ENCODE peak calls at places on chromosomes 4 and X, in six cellular contexts. D is epithelial cell of esophagus; W is CD4-positive, alpha-beta T cell; J is AG09309; R is activated B cell treated with CpG ODN at 0.5 μM for 24 hours; H is fibroblast of lung. U is an unnamed sample.

GRCh38 chr4:3712936-3713335 is 53.2 kb upstream of the ADRA2C start:
- DNase-seq in D (no peak), W (no peak), J (no peak), R (no peak), H (no peak), U (no peak)

GRCh38 chrX:2897311-2897689 is 31.8 kb downstream of the ARSD start:
- DNase-seq in D (no peak), W (no peak), J (no peak), R (no peak), H (no peak), U (no peak)

GRCh38 chr4:8165374-8165896 is 6.8 kb upstream of the ABLIM2 start:
- DNase-seq in D (no peak), W (no peak), J (no peak), R (no peak), H (no peak), U (no peak)

GRCh38 chr4:168449740-168450442 is 30.4 kb downstream of the DDX60L start:
- DNase-seq in D (peak), W (no peak), J (peak), R (no peak), H (peak), U (no peak)

GRCh38 chr4:168731706-168732414 is 235.0 kb downstream of the PALLD start:
- DNase-seq in D (no peak), W (no peak), J (no peak), R (no peak), H (peak), U (no peak)

GRCh38 chr4:123396294-123397275 is at the start of gene SPRY1:
- DNase-seq in D (peak), W (peak), J (no peak), R (peak), H (peak), U (peak)

GRCh38 chr4:169485084-169485483 is 127.3 kb downstream of the NEK1 start:
- DNase-seq in D (peak), W (no peak), J (peak), R (no peak), H (peak), U (no peak)

GRCh38 chrX:37331546-37331945 is 17.6 kb upstream of the PRRG1 start:
- DNase-seq in D (no peak), W (no peak), J (no peak), R (no peak), H (no peak), U (no peak)

GRCh38 chr4:53649357-53649756 is 58.1 kb upstream of the LNX1 start:
- DNase-seq in D (no peak), W (no peak), J (no peak), R (no peak), H (no peak), U (no peak)

GRCh38 chrX:13119386-13119785 is 75.0 kb upstream of the FAM9C start:
- DNase-seq in D (peak), W (no peak), J (no peak), R (no peak), H (peak), U (no peak)

GRCh38 chr4:155559915-155560314 is 106.7 kb upstream of the GUCY1A1 start:
- DNase-seq in D (no peak), W (no peak), J (no peak), R (no peak), H (no peak), U (no peak)

GRCh38 chrX:34893741-34894140 is 48.9 kb upstream of the FAM47B start:
- DNase-seq in D (peak), W (no peak), J (no peak), R (no peak), H (no peak), U (no peak)

GRCh38 chr4:52102587-52102986 is 51.5 kb downstream of the SPATA18 start:
- DNase-seq in D (peak), W (no peak), J (no peak), R (no peak), H (peak), U (no peak)

GRCh38 chrX:19040373-19040772 is 56.5 kb upstream of the PHKA2 start:
- DNase-seq in D (peak), W (no peak), J (no peak), R (no peak), H (no peak), U (no peak)

GRCh38 chrX:77694491-77694890 is 91.5 kb downstream of the ATRX start:
- DNase-seq in D (no peak), W (no peak), J (no peak), R (no peak), H (no peak), U (no peak)

GRCh38 chrX:111071542-111072277 is 24.3 kb upstream of the PAK3 start:
- DNase-seq in D (no peak), W (no peak), J (no peak), R (no peak), H (no peak), U (no peak)

GRCh38 chr4:150679767-150680088 is 97.8 kb downstream of the MAB21L2 start:
- DNase-seq in D (peak), W (no peak), J (no peak), R (no peak), H (peak), U (no peak)

GRCh38 chrX:68918202-68918601 is 89.4 kb downstream of the EFNB1 start:
- DNase-seq in D (no peak), W (no peak), J (no peak), R (no peak), H (no peak), U (no peak)

GRCh38 chrX:5936438-5936837 is 292.2 kb downstream of the NLGN4X start:
- DNase-seq in D (no peak), W (no peak), J (no peak), R (no peak), H (peak), U (no peak)

GRCh38 chr4:121534187-121534586 is 153.4 kb upstream of the QRFPR start:
- DNase-seq in D (no peak), W (no peak), J (no peak), R (no peak), H (no peak), U (no peak)

GRCh38 chrX:72652132-72652531 is 62.0 kb downstream of the PHKA1 start:
- DNase-seq in D (no peak), W (no peak), J (no peak), R (no peak), H (no peak), U (no peak)

GRCh38 chr4:5569451-5569850 is 138.9 kb downstream of the EVC2 start:
- DNase-seq in D (no peak), W (no peak), J (no peak), R (no peak), H (no peak), U (no peak)

GRCh38 chr4:4419896-4420295 is 33.0 kb downstream of the NSG1 start:
- DNase-seq in D (no peak), W (no peak), J (no peak), R (no peak), H (no peak), U (no peak)

GRCh38 chr4:3239998-3240920 is 8.7 kb upstream of the MSANTD1 start:
- DNase-seq in D (no peak), W (no peak), J (no peak), R (no peak), H (no peak), U (no peak)

GRCh38 chr4:109560687-109561452 is 824 bp downstream of the MCUB start:
- DNase-seq in D (peak), W (peak), J (peak), R (peak), H (peak), U (no peak)

GRCh38 chr4:152045781-152046571 is 285.2 kb upstream of the GATB start:
- DNase-seq in D (peak), W (no peak), J (no peak), R (no peak), H (peak), U (peak)

GRCh38 chrX:124015721-124016120 is 54.2 kb downstream of the STAG2 start:
- DNase-seq in D (no peak), W (no peak), J (no peak), R (no peak), H (no peak), U (no peak)

GRCh38 chrX:124023838-124024238 is 62.3 kb downstream of the STAG2 start:
- DNase-seq in D (peak), W (no peak), J (no peak), R (no peak), H (peak), U (no peak)

GRCh38 chrX:124018031-124018430 is 56.5 kb downstream of the STAG2 start:
- DNase-seq in D (no peak), W (no peak), J (no peak), R (no peak), H (no peak), U (no peak)
- TF ChIP-seq CTCF in D (no peak), W (peak), J (peak), R (no peak), H (no peak), U (no peak)

GRCh38 chrX:151153086-151153485 is 23.3 kb upstream of the GPR50 start:
- DNase-seq in D (peak), W (no peak), J (peak), R (no peak), H (peak), U (peak)
- TF ChIP-seq CTCF in D (no peak), W (no peak), J (peak), R (no peak), H (peak), U (no peak)

GRCh38 chr4:116664198-116664597 is 421.2 kb downstream of the TRAM1L1 start:
- DNase-seq in D (no peak), W (no peak), J (no peak), R (no peak), H (no peak), U (no peak)

DNA sequence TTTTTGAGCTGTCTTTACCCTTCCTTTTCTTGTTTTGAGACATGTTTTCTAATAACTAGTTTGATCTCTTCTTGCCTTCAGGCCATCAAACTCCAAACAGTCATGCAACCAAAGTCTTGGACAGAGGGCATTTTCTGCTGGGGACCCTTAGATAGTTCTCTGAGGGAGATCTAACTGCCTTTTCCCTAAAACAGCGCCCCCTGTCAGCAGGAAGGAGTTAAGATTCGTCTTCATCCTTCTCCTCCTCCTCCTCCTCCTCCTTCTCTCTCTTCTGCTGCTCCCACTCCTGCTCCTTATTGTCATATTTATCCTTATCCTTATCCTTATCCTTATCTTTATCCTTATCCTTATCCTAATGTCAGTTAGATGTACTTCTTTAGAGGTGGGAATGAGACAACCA is 417.2 kb downstream of the TRAM1L1 start:
- DNase-seq in D (no peak), W (no peak), J (no peak), R (no peak), H (no peak), U (no peak)
- TF ChIP-seq CTCF in D (no peak), W (no peak), J (no peak), R (no peak), H (no peak), U (peak)

DNA sequence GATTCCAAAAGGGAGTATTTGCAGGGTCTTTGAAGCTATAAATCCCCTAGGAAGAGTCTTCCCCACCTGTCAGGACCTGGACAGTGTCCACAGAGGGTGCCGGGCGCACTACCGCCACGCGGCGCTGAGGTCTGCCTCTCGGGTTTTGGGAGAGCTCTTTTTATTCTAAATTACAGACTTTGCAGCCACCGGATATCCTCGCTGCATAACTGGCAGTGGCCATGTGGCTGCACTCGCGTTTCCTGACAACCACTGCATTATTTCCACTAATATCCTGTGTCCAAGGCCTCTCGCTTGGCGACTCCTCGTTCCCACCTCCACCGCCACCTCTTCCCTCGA is 608 bp upstream of the TMEM131L start:
- DNase-seq in D (peak), W (no peak), J (no peak), R (no peak), H (peak), U (peak)
- TF ChIP-seq CTCF in D (peak), W (no peak), J (peak), R (no peak), H (no peak), U (no peak)

DNA sequence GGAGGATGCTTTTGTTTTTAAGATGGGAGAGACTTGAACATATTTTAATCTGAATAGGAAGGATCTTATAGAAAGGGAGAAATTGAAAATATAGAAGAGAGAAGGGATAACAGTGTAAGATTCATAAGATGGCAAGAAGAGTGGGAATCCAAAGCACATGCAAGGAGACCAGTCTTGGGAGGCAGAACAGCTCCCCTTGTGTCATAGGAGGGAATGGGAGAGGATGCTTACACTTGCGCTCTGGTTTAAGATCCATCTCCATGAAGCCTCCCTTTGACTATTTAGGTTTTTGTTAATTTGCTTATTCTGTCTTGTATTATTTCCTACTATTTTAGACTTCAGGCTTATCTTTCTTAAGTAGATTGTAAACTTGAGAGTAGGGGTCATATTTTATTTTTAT is 42.7 kb downstream of the KIF4A start:
- DNase-seq in D (no peak), W (no peak), J (no peak), R (no peak), H (no peak), U (no peak)
- TF ChIP-seq CTCF in D (peak), W (no peak), J (peak), R (no peak), H (no peak), U (no peak)

DNA sequence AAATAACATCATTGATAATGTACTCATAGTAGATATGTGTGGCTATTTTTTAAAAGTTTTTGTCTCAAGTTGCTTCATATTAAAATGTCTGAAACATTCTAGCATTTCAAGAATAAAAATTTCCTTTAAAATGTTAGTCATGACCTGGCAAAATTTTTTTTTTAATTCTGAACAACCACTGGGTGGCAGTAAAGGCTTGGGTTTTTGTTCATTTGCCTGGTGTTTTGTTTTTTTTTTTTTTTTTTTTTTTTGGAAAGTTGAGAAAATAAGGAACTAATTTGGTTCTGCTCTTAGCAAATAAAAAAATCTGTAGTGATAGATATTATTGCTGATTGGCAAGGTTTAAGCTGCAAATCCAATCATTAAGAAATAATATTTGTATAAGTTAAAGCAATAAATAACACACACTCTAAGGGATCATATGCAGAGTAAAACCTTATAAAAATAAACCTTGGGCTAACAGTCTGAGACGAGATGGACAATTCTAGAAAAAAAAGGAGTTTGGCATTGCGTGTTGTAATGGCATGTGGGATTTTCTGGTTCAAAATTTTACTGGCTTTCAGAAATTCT is 81.4 kb downstream of the CEP44 start:
- DNase-seq in D (peak), W (no peak), J (peak), R (no peak), H (peak), U (peak)
- TF ChIP-seq CTCF in D (peak), W (peak), J (peak), R (no peak), H (peak), U (peak)

GRCh38 chr4:129113438-129113837 is 17.5 kb downstream of the C4orf33 start:
- DNase-seq in D (no peak), W (no peak), J (no peak), R (no peak), H (no peak), U (no peak)
- TF ChIP-seq CTCF in D (no peak), W (no peak), J (no peak), R (no peak), H (no peak), U (no peak)

U was measured in endothelial cell.